ENCODE peak calls at places on chromosome 9, in seven cellular contexts. One of them, this sample, is unnamed.

GRCh38 chr9:133730994-133731715 is 7.0 kb downstream of the SARDH start:
- DNase-seq in endothelial cell: no peak
- DNase-seq in hippocampal formation: no peak
- DNase-seq in activated CD4-positive, alpha-beta T cell treated with anti-CD3 and anti-CD28 coated beads for 24 hours: no peak
- DNase-seq in bronchial epithelial cell: no peak
- DNase-seq in NCI-H1092 treated with DMSO at 0.1 percent for 48 hours: no peak
- DNase-seq in B cell: no peak
- DNase-seq in this sample: no peak

GRCh38 chr9:110258671-110259070 is 2.4 kb upstream of the TXN start:
- DNase-seq in endothelial cell: no peak
- DNase-seq in hippocampal formation: no peak
- DNase-seq in activated CD4-positive, alpha-beta T cell treated with anti-CD3 and anti-CD28 coated beads for 24 hours: no peak
- DNase-seq in bronchial epithelial cell: no peak
- DNase-seq in NCI-H1092 treated with DMSO at 0.1 percent for 48 hours: no peak
- DNase-seq in B cell: no peak
- DNase-seq in this sample: no peak

GRCh38 chr9:84300271-84300670 is 40.3 kb downstream of the SLC28A3 start:
- DNase-seq in endothelial cell: no peak
- DNase-seq in hippocampal formation: no peak
- DNase-seq in activated CD4-positive, alpha-beta T cell treated with anti-CD3 and anti-CD28 coated beads for 24 hours: no peak
- DNase-seq in bronchial epithelial cell: peak
- DNase-seq in NCI-H1092 treated with DMSO at 0.1 percent for 48 hours: no peak
- DNase-seq in B cell: no peak
- DNase-seq in this sample: no peak

GRCh38 chr9:124551472-124552339 is 44.5 kb upstream of the NR5A1 start:
- DNase-seq in endothelial cell: peak
- DNase-seq in hippocampal formation: peak
- DNase-seq in activated CD4-positive, alpha-beta T cell treated with anti-CD3 and anti-CD28 coated beads for 24 hours: no peak
- DNase-seq in bronchial epithelial cell: peak
- DNase-seq in NCI-H1092 treated with DMSO at 0.1 percent for 48 hours: peak
- DNase-seq in B cell: no peak
- DNase-seq in this sample: no peak

GRCh38 chr9:115399026-115399425 is 281.1 kb upstream of the TNC start:
- DNase-seq in endothelial cell: no peak
- DNase-seq in hippocampal formation: no peak
- DNase-seq in activated CD4-positive, alpha-beta T cell treated with anti-CD3 and anti-CD28 coated beads for 24 hours: no peak
- DNase-seq in bronchial epithelial cell: no peak
- DNase-seq in NCI-H1092 treated with DMSO at 0.1 percent for 48 hours: no peak
- DNase-seq in B cell: no peak
- DNase-seq in this sample: no peak

GRCh38 chr9:128724744-128725211 is 851 bp upstream of the ZDHHC12 start:
- DNase-seq in endothelial cell: peak
- DNase-seq in hippocampal formation: peak
- DNase-seq in activated CD4-positive, alpha-beta T cell treated with anti-CD3 and anti-CD28 coated beads for 24 hours: peak
- DNase-seq in bronchial epithelial cell: peak
- DNase-seq in NCI-H1092 treated with DMSO at 0.1 percent for 48 hours: peak
- DNase-seq in B cell: no peak
- DNase-seq in this sample: no peak

GRCh38 chr9:70533492-70533891 is 119.0 kb upstream of the KLF9 start:
- DNase-seq in endothelial cell: no peak
- DNase-seq in hippocampal formation: no peak
- DNase-seq in activated CD4-positive, alpha-beta T cell treated with anti-CD3 and anti-CD28 coated beads for 24 hours: no peak
- DNase-seq in bronchial epithelial cell: no peak
- DNase-seq in NCI-H1092 treated with DMSO at 0.1 percent for 48 hours: no peak
- DNase-seq in B cell: no peak
- DNase-seq in this sample: no peak

GRCh38 chr9:98010450-98010849 is 27.3 kb downstream of the ANP32B start:
- DNase-seq in endothelial cell: peak
- DNase-seq in hippocampal formation: no peak
- DNase-seq in activated CD4-positive, alpha-beta T cell treated with anti-CD3 and anti-CD28 coated beads for 24 hours: no peak
- DNase-seq in bronchial epithelial cell: peak
- DNase-seq in NCI-H1092 treated with DMSO at 0.1 percent for 48 hours: no peak
- DNase-seq in B cell: peak
- DNase-seq in this sample: no peak

GRCh38 chr9:133443982-133444381 is 15.8 kb upstream of the CACFD1 start:
- DNase-seq in endothelial cell: no peak
- DNase-seq in hippocampal formation: no peak
- DNase-seq in activated CD4-positive, alpha-beta T cell treated with anti-CD3 and anti-CD28 coated beads for 24 hours: no peak
- DNase-seq in bronchial epithelial cell: peak
- DNase-seq in NCI-H1092 treated with DMSO at 0.1 percent for 48 hours: no peak
- DNase-seq in B cell: no peak
- DNase-seq in this sample: no peak

This sample was measured in chondrocyte.